ENCODE peak calls at places on chromosomes 13 and 19, in eight cellular contexts. S is kidney epithelial cell, K is HEK293T, O is AG09319, L is HFFc6, W is psoas muscle, C is NCI-H1092, A is A549. B is an unnamed sample.

GRCh38 chr19:45876161-45876410 is 9.9 kb downstream of the IRF2BP1 start:
- DNase-seq in S (no peak), K (no peak), O (no peak), L (no peak), W (no peak), C (no peak), A (no peak), B (no peak)

GRCh38 chr13:114161644-114162532 is 17.2 kb upstream of the CFAP97D2 start:
- DNase-seq in S (no peak), K (no peak), O (no peak), L (no peak), W (peak; percentile 66), C (peak; percentile 63), A (no peak), B (peak; percentile 40)

GRCh38 chr13:112687836-112688559 is 1.8 kb upstream of the ATP11A start:
- DNase-seq in S (no peak), K (no peak), O (no peak), L (no peak), W (no peak), C (no peak), A (no peak), B (no peak)

GRCh38 chr13:40969169-40969901 is 49.8 kb downstream of the ELF1 start:
- DNase-seq in S (no peak), K (no peak), O (no peak), L (no peak), W (no peak), C (no peak), A (no peak), B (no peak)

GRCh38 chr13:103194871-103195270 is 128.7 kb upstream of the SLC10A2 start:
- DNase-seq in S (no peak), K (no peak), O (no peak), L (no peak), W (no peak), C (no peak), A (no peak), B (no peak)

GRCh38 chr19:29662604-29663404 is 2.5 kb upstream of the PLEKHF1 start:
- DNase-seq in S (peak; percentile 63), K (no peak), O (peak; percentile 79), L (peak; percentile 90), W (peak; percentile 80), C (no peak), A (peak; percentile 33), B (peak; percentile 93)

GRCh38 chr19:17259118-17259780 is 5.3 kb downstream of the USHBP1 start:
- DNase-seq in S (no peak), K (no peak), O (no peak), L (no peak), W (no peak), C (no peak), A (no peak), B (peak; percentile 22)

GRCh38 chr19:30390356-30390988 is 18.3 kb downstream of the ZNF536 start:
- DNase-seq in S (no peak), K (no peak), O (no peak), L (no peak), W (no peak), C (no peak), A (no peak), B (no peak)

GRCh38 chr13:98779695-98780094 is 27.2 kb upstream of the SLC15A1 start:
- DNase-seq in S (no peak), K (no peak), O (no peak), L (no peak), W (no peak), C (no peak), A (no peak), B (no peak)